ENCODE peak calls at places on chromosomes 3 and 15, in four cellular contexts. H, U, C and O are unnamed samples.

GRCh38 chr3:175338775-175339535 is 479.8 kb downstream of the NAALADL2 start:
- DNase-seq in H (no peak), U (peak; percentile 12), C (no peak), O (peak; percentile 39)

GRCh38 chr15:67035886-67036285 is 29.5 kb upstream of the SMAD3 start:
- DNase-seq in H (no peak), U (no peak), C (no peak), O (no peak)

GRCh38 chr3:187736418-187736871 is 8.8 kb downstream of the BCL6 start:
- DNase-seq in H (no peak), U (peak; percentile 25), C (no peak), O (no peak)

GRCh38 chr3:9780451-9780797 is 10.7 kb upstream of the CAMK1 start:
- DNase-seq in H (no peak), U (no peak), C (no peak), O (no peak)

GRCh38 chr15:72967397-72967796 is 84.9 kb upstream of the NEO1 start:
- DNase-seq in H (no peak), U (no peak), C (no peak), O (no peak)

GRCh38 chr3:146883292-146883691 is 278.1 kb upstream of the PLSCR5 start:
- DNase-seq in H (no peak), U (no peak), C (no peak), O (no peak)

GRCh38 chr15:68930268-68931022 is at the start of gene SPESP1:
- DNase-seq in H (peak; percentile 10), U (peak; percentile 66), C (no peak), O (peak; percentile 0)

GRCh38 chr3:95271330-95271729 is 1208.5 kb downstream of the NSUN3 start:
- DNase-seq in H (no peak), U (no peak), C (no peak), O (no peak)

GRCh38 chr15:68581725-68582124 is 2.9 kb downstream of the CORO2B start:
- DNase-seq in H (no peak), U (no peak), C (no peak), O (no peak)

GRCh38 chr3:134985841-134986520 is 190.9 kb downstream of the EPHB1 start:
- DNase-seq in H (no peak), U (no peak), C (no peak), O (no peak)

GRCh38 chr3:193928354-193929209 is 207.4 kb upstream of the HES1 start:
- DNase-seq in H (no peak), U (no peak), C (no peak), O (no peak)

GRCh38 chr3:39907981-39908380 is 98.6 kb downstream of the MYRIP start:
- DNase-seq in H (no peak), U (peak; percentile 43), C (no peak), O (no peak)

GRCh38 chr15:25182736-25183445 is 228.1 kb downstream of the SNRPN start:
- DNase-seq in H (no peak), U (peak; percentile 3), C (no peak), O (no peak)
- TF ChIP-seq CTCF in H (no peak), U (no peak), C (no peak), O (no peak)

GRCh38 chr15:40747685-40748631 is 7.1 kb downstream of the RMDN3 start:
- DNase-seq in H (no peak), U (no peak), C (no peak), O (no peak)

GRCh38 chr15:40751745-40752144 is 3.3 kb downstream of the RMDN3 start:
- DNase-seq in H (no peak), U (no peak), C (no peak), O (no peak)

GRCh38 chr15:40744810-40745152 is 10.3 kb downstream of the RMDN3 start:
- DNase-seq in H (no peak), U (no peak), C (no peak), O (no peak)

GRCh38 chr15:40746916-40747418 is 8.1 kb downstream of the RMDN3 start:
- DNase-seq in H (no peak), U (no peak), C (no peak), O (no peak)

DNA sequence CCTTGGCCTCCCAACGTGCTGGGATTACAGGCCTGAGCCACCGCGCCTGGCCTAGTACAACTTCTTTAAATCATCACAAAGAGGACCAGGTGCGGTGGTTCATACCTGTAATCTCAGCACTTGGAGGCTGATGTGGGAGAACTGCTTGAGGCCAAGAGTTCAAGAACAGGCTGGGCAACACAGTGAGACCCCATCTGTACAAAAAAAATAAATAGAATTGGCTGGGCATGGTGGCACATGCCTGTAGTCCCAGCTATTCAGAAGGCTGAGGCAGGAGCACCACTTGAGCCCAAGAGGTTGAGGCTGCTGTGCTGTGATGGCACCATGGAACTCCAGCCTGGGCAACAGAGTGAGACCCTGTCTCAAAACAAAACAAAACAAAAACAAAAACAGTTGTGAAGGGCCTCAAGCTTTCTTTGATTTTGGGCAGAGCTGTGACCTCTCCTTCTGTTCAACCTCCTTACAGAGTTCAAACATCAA is 5.9 kb downstream of the RMDN3 start:
- DNase-seq in H (no peak), U (no peak), C (no peak), O (no peak)
- TF ChIP-seq CTCF in H (no peak), U (no peak), C (no peak), O (no peak)

DNA sequence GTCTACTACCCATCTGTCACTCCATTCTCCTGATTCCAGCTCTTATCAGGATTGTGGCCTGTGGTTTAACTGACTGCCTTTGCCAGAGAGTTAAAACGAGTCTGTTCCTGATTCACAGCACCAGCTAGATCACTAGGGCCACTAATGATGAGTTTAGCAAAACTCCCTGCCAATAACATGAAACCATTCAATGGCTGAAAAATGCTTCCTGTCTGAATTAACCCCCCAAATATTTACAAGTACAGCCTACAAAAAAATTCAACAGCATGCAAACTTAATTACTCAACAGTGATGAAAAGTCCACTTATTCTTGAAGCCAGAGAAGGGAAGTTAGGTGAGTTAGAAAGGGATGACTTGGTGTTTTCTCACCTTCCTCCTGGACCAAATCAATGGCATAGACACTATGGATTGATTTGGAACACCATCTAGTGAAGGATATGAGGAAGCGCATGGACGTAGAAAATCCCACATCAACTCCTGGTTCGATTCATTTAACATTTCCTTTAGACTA is 141.4 kb downstream of the TGFBR2 start:
- DNase-seq in H (no peak), U (no peak), C (no peak), O (peak; percentile 12)
- TF ChIP-seq CTCF in H (peak; percentile 52), U (peak; percentile 19), C (peak; percentile 12), O (peak; percentile 50)

DNA sequence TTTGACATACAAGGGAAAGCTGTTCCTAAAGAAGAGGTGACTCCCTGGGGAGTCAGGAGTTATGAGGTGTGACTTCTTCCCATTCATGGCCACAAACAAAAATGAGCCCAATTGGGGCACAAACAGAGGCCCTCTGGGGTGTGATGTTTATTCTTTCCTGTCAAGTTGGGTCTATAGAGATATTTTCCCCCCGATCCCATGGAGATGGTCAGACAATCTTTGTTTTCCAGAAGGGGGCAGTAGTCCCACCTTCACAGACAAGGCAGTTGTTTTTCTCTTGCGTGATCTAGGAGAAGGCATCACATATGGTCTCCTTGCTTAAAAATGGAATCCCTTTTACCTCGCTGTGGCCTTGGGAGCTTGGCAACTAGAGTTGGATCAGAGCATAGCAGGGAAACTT is 110.3 kb downstream of the MFSD1 start:
- DNase-seq in H (no peak), U (no peak), C (no peak), O (no peak)
- TF ChIP-seq CTCF in H (peak; percentile 7), U (no peak), C (no peak), O (no peak)

GRCh38 chr3:71309342-71309741 is 274.2 kb downstream of the FOXP1 start:
- DNase-seq in H (no peak), U (no peak), C (no peak), O (no peak)

GRCh38 chr3:71309886-71310285 is 273.6 kb downstream of the FOXP1 start:
- DNase-seq in H (no peak), U (no peak), C (no peak), O (no peak)

GRCh38 chr3:71311320-71312046 is 272.0 kb downstream of the FOXP1 start:
- DNase-seq in H (no peak), U (no peak), C (no peak), O (no peak)

GRCh38 chr3:71312461-71312860 is 271.1 kb downstream of the FOXP1 start:
- DNase-seq in H (no peak), U (no peak), C (no peak), O (no peak)

GRCh38 chr3:71310595-71311319 is 272.8 kb downstream of the FOXP1 start:
- DNase-seq in H (no peak), U (no peak), C (no peak), O (peak; percentile 32)
- TF ChIP-seq CTCF in H (peak; percentile 31), U (no peak), C (no peak), O (peak; percentile 18)

DNA sequence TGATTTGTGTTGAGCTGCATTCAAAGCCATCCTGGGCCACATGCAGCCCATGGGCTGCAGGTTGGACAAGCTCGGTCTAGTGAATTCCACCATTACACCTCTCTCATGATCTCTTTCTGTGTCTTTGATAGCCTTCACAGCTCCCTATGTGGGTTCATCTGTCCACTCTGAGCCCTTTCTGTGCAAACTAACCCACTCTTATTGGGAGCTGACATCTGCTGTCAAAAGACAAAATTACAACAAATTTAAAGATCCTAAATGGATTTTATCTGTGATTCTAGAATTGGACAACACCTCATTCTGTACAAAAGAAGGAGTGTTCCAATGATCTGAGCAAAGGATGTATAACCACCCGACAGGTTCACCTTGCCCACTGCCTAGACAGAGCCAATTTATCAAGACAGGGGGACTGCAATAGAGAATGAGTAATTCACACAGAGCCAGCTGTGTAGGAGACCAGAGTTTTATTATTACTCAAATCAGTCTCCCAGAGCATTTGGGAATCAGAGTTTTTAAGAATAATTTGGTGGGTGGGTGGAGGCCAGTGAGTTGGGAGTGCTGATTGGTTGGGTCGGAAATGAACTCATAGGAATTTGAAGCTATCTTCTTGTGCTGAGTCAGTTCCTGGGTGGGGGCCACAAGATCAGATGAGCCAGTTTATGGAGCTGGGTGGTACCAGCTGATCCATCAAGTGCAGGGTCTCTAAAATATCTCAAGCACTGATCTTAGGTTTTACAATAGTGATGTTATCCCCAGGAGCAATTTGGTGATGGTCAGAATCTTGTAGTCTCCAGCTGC is 2.6 kb upstream of the XYLB start:
- DNase-seq in H (no peak), U (no peak), C (no peak), O (no peak)
- TF ChIP-seq CTCF in H (no peak), U (no peak), C (peak; percentile 27), O (peak; percentile 6)